ENCODE peak calls at places on chromosomes 3 and 15, in ten cellular contexts. Y is naive B cell; Z is astrocyte of the spinal cord; S is foreskin fibroblast; U is BE2C; M is nephron progenitor cell; J is occipital lobe; Q is stimulated activated CD4-positive, alpha-beta T cell treated with anti-CD3 and anti-CD28 coated beads, Interleukin-4, amount 100 ng/mL, for 24 hours; A is activated CD4-positive, alpha-beta T cell treated with anti-CD3 and anti-CD28 coated beads for 24 hours; O is NCI-H460. R is an unnamed sample.

GRCh38 chr3:105827959-105828358 is 40.9 kb downstream of the CBLB start:
- DNase-seq in U (peak), Q (no peak), O (peak), M (no peak), Y (no peak), J (no peak), Z (peak), S (peak), A (no peak), R (peak)

GRCh38 chr15:35545316-35545824 is 595 bp downstream of the DPH6 start:
- DNase-seq in S (peak), M (peak), Y (no peak), O (peak), U (peak), Q (peak), Z (peak), A (no peak), J (no peak), R (peak)

GRCh38 chr3:51621091-51621892 is 49.8 kb upstream of the TEX264 start:
- DNase-seq in O (no peak), Z (no peak), S (peak), A (no peak), J (no peak), Y (no peak), Q (no peak), U (no peak), M (no peak), R (peak)

GRCh38 chr3:57910988-57911387 is 97.2 kb upstream of the FLNB start:
- DNase-seq in Z (no peak), J (no peak), U (peak), A (no peak), Q (peak), O (peak), S (peak), M (no peak), Y (peak), R (peak)

GRCh38 chr3:192636517-192637444 is 90.6 kb downstream of the FGF12 start:
- DNase-seq in U (no peak), A (no peak), O (no peak), J (no peak), Y (no peak), S (no peak), Q (no peak), Z (no peak), M (no peak), R (no peak)

GRCh38 chr3:122609798-122610559 is 32.5 kb downstream of the PARP15 start:
- DNase-seq in A (no peak), Y (no peak), M (no peak), J (no peak), S (peak), Z (peak), U (no peak), Q (peak), O (no peak), R (peak)

GRCh38 chr3:149576071-149576564 is 81.7 kb downstream of the WWTR1 start:
- DNase-seq in Z (peak), A (no peak), Y (no peak), M (no peak), U (peak), Q (no peak), J (no peak), S (peak), O (peak), R (peak)

GRCh38 chr3:31671976-31672375 is 139.3 kb downstream of the STT3B start:
- DNase-seq in A (no peak), Y (no peak), O (no peak), M (no peak), Z (no peak), S (no peak), Q (no peak), U (no peak), J (no peak), R (peak)

GRCh38 chr3:158097571-158098553 is 8.4 kb downstream of the SHOX2 start:
- DNase-seq in A (peak), Q (peak), J (no peak), O (peak), Z (peak), Y (peak), M (peak), S (peak), U (no peak), R (peak)

GRCh38 chr15:62110000-62110851 is 43.4 kb downstream of the C2CD4A start:
- DNase-seq in Y (no peak), M (no peak), A (no peak), J (no peak), U (peak), O (no peak), Z (peak), S (peak), Q (no peak), R (peak)

GRCh38 chr3:24259901-24260512 is 234.6 kb downstream of the THRB start:
- DNase-seq in Q (no peak), J (no peak), Z (no peak), S (peak), A (no peak), Y (no peak), U (no peak), M (no peak), O (no peak), R (peak)

GRCh38 chr3:58063424-58063823 is 55.2 kb downstream of the FLNB start:
- DNase-seq in O (no peak), Y (no peak), Z (peak), J (no peak), U (no peak), Q (no peak), S (peak), M (no peak), A (no peak), R (peak)

GRCh38 chr3:184725176-184725575 is 13.3 kb upstream of the MAGEF1 start:
- DNase-seq in J (no peak), Y (no peak), S (no peak), O (no peak), U (no peak), M (no peak), Z (no peak), A (no peak), Q (no peak), R (no peak)

GRCh38 chr3:16058511-16058910 is 116.0 kb upstream of the GALNT15 start:
- DNase-seq in Z (no peak), S (peak), M (no peak), O (no peak), Q (no peak), U (no peak), J (no peak), A (no peak), Y (no peak), R (no peak)

GRCh38 chr3:41598804-41599481 is 363.0 kb downstream of the ULK4 start:
- DNase-seq in Z (peak), S (peak), O (no peak), J (no peak), A (no peak), Y (no peak), U (no peak), Q (no peak), M (no peak), R (peak)

GRCh38 chr3:43796041-43796596 is 105.4 kb downstream of the ABHD5 start:
- DNase-seq in U (no peak), S (peak), M (no peak), A (no peak), Y (no peak), J (no peak), Z (no peak), O (no peak), Q (no peak), R (no peak)

GRCh38 chr15:74136584-74137543 is 6.5 kb downstream of the ISLR2 start:
- DNase-seq in A (no peak), J (no peak), Q (no peak), S (no peak), Z (no peak), Y (no peak), O (no peak), M (no peak), U (no peak), R (peak)

GRCh38 chr15:75578206-75578947 is 738 bp downstream of the PTPN9 start:
- DNase-seq in O (no peak), S (peak), J (no peak), Y (peak), A (peak), Q (peak), U (peak), M (peak), Z (no peak), R (no peak)

GRCh38 chr3:127961963-127962362 is 46.9 kb downstream of the KBTBD12 start:
- DNase-seq in U (peak), Q (no peak), Z (peak), A (no peak), Y (no peak), S (peak), M (no peak), J (no peak), O (peak), R (no peak)

GRCh38 chr15:99542828-99543227 is 23.0 kb upstream of the MEF2A start:
- DNase-seq in Z (no peak), Y (no peak), Q (no peak), S (peak), U (no peak), O (no peak), M (no peak), A (no peak), J (no peak), R (peak)

GRCh38 chr15:69573815-69574472 is 121.3 kb downstream of the RPLP1 start:
- DNase-seq in M (no peak), O (no peak), S (no peak), U (no peak), A (peak), Z (peak), Q (peak), Y (no peak), J (no peak), R (peak)

GRCh38 chr3:136247855-136248254 is 2.3 kb upstream of the PCCB start:
- DNase-seq in Y (no peak), A (no peak), O (no peak), Z (peak), S (no peak), M (no peak), U (no peak), Q (no peak), J (no peak), R (no peak)

GRCh38 chr3:181302960-181303359 is 313.4 kb upstream of the DNAJC19 start:
- DNase-seq in J (no peak), A (no peak), O (no peak), Y (no peak), M (no peak), U (no peak), Q (no peak), S (no peak), Z (no peak), R (no peak)

GRCh38 chr3:38966956-38967795 is 84.6 kb downstream of the SCN11A start:
- DNase-seq in Z (no peak), U (no peak), Q (no peak), M (no peak), O (no peak), J (no peak), S (no peak), A (no peak), Y (no peak), R (no peak)

GRCh38 chr15:101044625-101045235 is 125.6 kb downstream of the LRRK1 start:
- DNase-seq in U (peak), J (no peak), Q (peak), Z (no peak), Y (no peak), S (no peak), M (no peak), A (no peak), O (no peak), R (no peak)

GRCh38 chr3:95297586-95297985 is 1234.7 kb downstream of the NSUN3 start:
- DNase-seq in S (no peak), Y (no peak), M (no peak), A (no peak), Z (no peak), O (no peak), J (no peak), Q (no peak), U (no peak), R (no peak)

GRCh38 chr15:51051776-51052175 is 42.9 kb downstream of the TNFAIP8L3 start:
- DNase-seq in M (no peak), Q (no peak), S (no peak), U (peak), J (no peak), O (no peak), Z (peak), A (no peak), Y (no peak), R (peak)

GRCh38 chr15:71592186-71592585 is 218.2 kb upstream of the NR2E3 start:
- DNase-seq in Q (no peak), Y (no peak), J (no peak), S (no peak), U (no peak), M (no peak), Z (no peak), O (no peak), A (no peak), R (no peak)

GRCh38 chr3:66344391-66344811 is 123.6 kb downstream of the SLC25A26 start:
- DNase-seq in U (no peak), Z (no peak), A (no peak), O (no peak), J (no peak), Q (no peak), Y (no peak), M (no peak), S (no peak), R (no peak)

GRCh38 chr3:184040010-184040409 is 8.5 kb downstream of the HTR3D start:
- DNase-seq in J (no peak), A (no peak), Q (no peak), Z (no peak), S (peak), U (peak), M (no peak), O (peak), Y (no peak), R (peak)

GRCh38 chr3:71710906-71711494 is 14.2 kb downstream of the EIF4E3 start:
- DNase-seq in Z (peak), Q (no peak), O (peak), S (peak), A (no peak), J (no peak), U (no peak), Y (peak), M (no peak), R (peak)

GRCh38 chr3:171358171-171358890 is 101.9 kb downstream of the TNIK start:
- DNase-seq in M (no peak), Y (no peak), S (no peak), A (no peak), O (no peak), U (no peak), Q (no peak), Z (no peak), J (no peak), R (peak)

GRCh38 chr3:149366031-149366430 is 11.4 kb downstream of the TM4SF1 start:
- DNase-seq in M (no peak), U (no peak), Y (no peak), A (no peak), J (no peak), O (no peak), S (no peak), Z (no peak), Q (no peak), R (no peak)

GRCh38 chr3:194485876-194486539 is 794 bp downstream of the ATP13A3 start:
- DNase-seq in A (peak), J (no peak), Y (peak), U (peak), Q (peak), S (peak), O (no peak), M (no peak), Z (no peak), R (peak)

GRCh38 chr3:157132341-157132740 is 27.6 kb downstream of the CCNL1 start:
- DNase-seq in Z (no peak), Y (no peak), U (no peak), J (no peak), M (no peak), O (no peak), Q (no peak), A (no peak), S (no peak), R (no peak)

GRCh38 chr15:80588801-80589200 is 106.3 kb upstream of the ABHD17C start:
- DNase-seq in A (no peak), U (no peak), Y (no peak), O (peak), M (no peak), S (peak), Q (no peak), Z (peak), J (no peak), R (peak)

GRCh38 chr3:127815001-127815400 is 7.3 kb downstream of the MGLL start:
- DNase-seq in U (no peak), S (no peak), Q (no peak), Z (no peak), Y (no peak), M (no peak), J (no peak), A (no peak), O (no peak), R (no peak)

GRCh38 chr3:197019021-197019420 is 10.6 kb downstream of the MELTF start:
- DNase-seq in U (no peak), O (no peak), S (no peak), A (no peak), Y (no peak), J (no peak), Q (no peak), M (no peak), Z (no peak), R (no peak)